ENCODE peak calls at places on chromosomes 12 and 14, in four cellular contexts. A, C, N and X are unnamed samples.

GRCh38 chr12:57990241-57990883 is 49.0 kb downstream of the ATP23 start:
- DNase-seq in A (no peak), N (no peak), C (no peak), X (no peak)

GRCh38 chr12:103771466-103771865 is 69.6 kb downstream of the NT5DC3 start:
- DNase-seq in C (no peak), N (no peak), A (peak; percentile 41), X (no peak)

GRCh38 chr14:84770030-84770429 is 759.9 kb upstream of the FLRT2 start:
- DNase-seq in A (no peak), C (no peak), N (peak; percentile 2), X (no peak)

GRCh38 chr12:69639400-69640016 is 28.8 kb upstream of the LRRC10 start:
- DNase-seq in N (peak; percentile 43), C (peak; percentile 61), A (peak; percentile 67), X (peak; percentile 34)

GRCh38 chr12:88509347-88509746 is 70.9 kb downstream of the KITLG start:
- DNase-seq in C (no peak), N (no peak), A (no peak), X (no peak)

GRCh38 chr12:24853588-24853987 is 95.3 kb downstream of the BCAT1 start:
- DNase-seq in A (no peak), C (no peak), N (peak; percentile 69), X (peak; percentile 30)

GRCh38 chr12:120539303-120539702 is 5.1 kb downstream of the RNF10 start:
- DNase-seq in N (peak; percentile 51), A (no peak), C (no peak), X (no peak)

GRCh38 chr12:13957576-13957975 is 23.8 kb downstream of the GRIN2B start:
- DNase-seq in N (no peak), C (no peak), A (no peak), X (no peak)

GRCh38 chr14:23729720-23730387 is 93.7 kb downstream of the DHRS2 start:
- DNase-seq in C (no peak), A (no peak), N (no peak), X (no peak)

GRCh38 chr12:109966531-109966930 is 29.6 kb downstream of the GIT2 start:
- DNase-seq in A (no peak), C (no peak), N (no peak), X (no peak)

GRCh38 chr12:124347805-124348658 is 53.1 kb downstream of the RFLNA start:
- DNase-seq in N (no peak), A (no peak), C (no peak), X (no peak)

GRCh38 chr14:94581127-94581999 is at the start of gene SERPINA5:
- DNase-seq in C (no peak), A (peak; percentile 62), N (peak; percentile 7), X (no peak)

GRCh38 chr12:115620816-115621215 is 656.7 kb downstream of the MED13L start:
- DNase-seq in N (no peak), A (no peak), C (no peak), X (no peak)

GRCh38 chr14:104982548-104983230 is 2.9 kb upstream of the CLBA1 start:
- DNase-seq in A (no peak), C (no peak), N (peak; percentile 39), X (no peak)

GRCh38 chr14:92755495-92755894 is 7.1 kb upstream of the LGMN start:
- DNase-seq in N (no peak), A (no peak), C (no peak), X (no peak)

GRCh38 chr12:123767613-123768012 is 5.5 kb downstream of the DNAH10 start:
- DNase-seq in A (no peak), N (no peak), C (no peak), X (no peak)

GRCh38 chr14:73787760-73788508 is 63.7 kb upstream of the PTGR2 start:
- DNase-seq in N (peak; percentile 56), C (no peak), A (peak; percentile 37), X (no peak)

GRCh38 chr12:103495783-103496456 is at the start of gene C12orf42:
- DNase-seq in C (peak; percentile 12), A (no peak), N (peak; percentile 67), X (no peak)

GRCh38 chr12:58750484-58750883 is 169.8 kb downstream of the LRIG3 start:
- DNase-seq in C (no peak), N (peak; percentile 91), A (peak; percentile 82), X (peak; percentile 87)

GRCh38 chr14:64605926-64606685 is 56.3 kb downstream of the PPP1R36 start:
- DNase-seq in A (no peak), N (peak; percentile 31), C (no peak), X (no peak)

GRCh38 chr12:96078281-96078761 is 42.9 kb upstream of the LTA4H start:
- DNase-seq in C (no peak), N (no peak), A (no peak), X (no peak)

GRCh38 chr14:104396682-104397470 is 182.7 kb upstream of the C14orf180 start:
- DNase-seq in C (no peak), N (no peak), A (no peak), X (no peak)

GRCh38 chr14:70660967-70661871 is 19.5 kb downstream of the TTC9 start:
- DNase-seq in N (no peak), C (no peak), A (no peak), X (no peak)

GRCh38 chr12:57836442-57837375 is 9.8 kb downstream of the CTDSP2 start:
- DNase-seq in C (no peak), N (peak; percentile 61), A (peak; percentile 80), X (peak; percentile 46)

GRCh38 chr12:132300789-132301722 is 28.3 kb downstream of the GALNT9 start:
- DNase-seq in A (no peak), C (no peak), N (no peak), X (no peak)

DNA sequence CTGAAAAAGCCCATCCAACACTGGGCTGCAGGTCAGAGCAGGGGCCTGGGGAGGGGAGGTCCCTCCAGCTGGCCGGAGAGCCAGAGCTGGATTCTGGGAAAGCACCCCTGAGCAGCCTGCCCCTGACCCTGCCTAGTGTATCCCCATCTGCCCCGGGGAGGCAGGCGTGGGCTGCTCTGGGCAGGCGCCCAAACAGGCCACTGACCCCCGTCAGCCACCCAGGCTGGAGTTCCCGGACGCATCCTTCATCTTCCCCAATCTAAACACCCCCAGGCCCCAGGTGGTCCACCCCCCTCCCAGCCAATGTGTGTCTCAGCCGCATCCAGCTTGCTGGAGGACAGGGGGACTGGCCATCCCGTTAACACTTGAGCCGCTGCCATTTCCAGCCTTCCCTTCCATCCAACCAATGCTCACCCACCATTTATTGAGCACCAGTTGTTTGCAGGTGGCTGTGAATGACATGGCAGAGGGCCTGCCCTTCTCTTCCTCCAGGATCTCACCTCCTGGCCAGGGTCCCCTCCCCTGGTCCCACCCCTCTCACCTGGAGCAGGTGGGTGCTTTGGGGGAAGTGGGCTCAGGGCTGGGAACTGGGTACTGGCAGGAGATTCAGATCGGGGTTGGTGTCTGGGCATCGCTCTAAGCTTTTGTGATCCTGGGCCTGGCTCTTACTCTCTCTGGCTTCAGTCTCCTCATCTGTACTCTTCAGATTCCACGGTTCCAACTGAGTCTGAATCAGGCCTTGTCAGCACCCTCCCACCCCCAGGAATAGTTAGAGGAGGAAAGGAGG is 743 bp upstream of the DTX1 start:
- DNase-seq in N (no peak), A (no peak), C (no peak), X (no peak)
- H3K27me3 ChIP-seq in N (peaks cover 8% of the 10 kb centered on the region), A (peaks cover 45% of the 10 kb centered on the region), C (peaks cover 11% of the 10 kb centered on the region), X (peaks cover 35% of the 10 kb centered on the region)

DNA sequence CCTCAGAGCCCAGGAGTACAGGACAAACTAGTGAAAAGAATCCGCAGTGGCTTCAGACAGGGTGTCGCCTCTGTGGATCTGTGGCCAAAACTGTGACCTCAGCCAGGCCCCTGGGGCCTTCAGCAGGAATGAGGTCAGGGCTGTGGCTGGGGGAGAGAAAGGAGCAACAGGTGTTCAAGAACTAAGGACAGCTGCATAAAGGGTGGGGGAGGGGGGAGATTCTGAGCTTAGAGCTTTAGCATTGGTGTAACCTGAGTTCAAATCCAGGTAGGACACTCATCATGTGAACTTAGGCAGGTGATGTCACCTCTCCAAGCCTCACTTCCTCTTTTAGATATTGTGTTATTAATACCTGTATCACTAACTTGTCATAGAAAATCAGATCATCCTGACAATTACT is 40.9 kb upstream of the CORO1C start:
- DNase-seq in N (no peak), C (no peak), A (no peak), X (no peak)
- TF ChIP-seq CTCF in N (no peak), C (no peak), A (no peak), X (no peak)

DNA sequence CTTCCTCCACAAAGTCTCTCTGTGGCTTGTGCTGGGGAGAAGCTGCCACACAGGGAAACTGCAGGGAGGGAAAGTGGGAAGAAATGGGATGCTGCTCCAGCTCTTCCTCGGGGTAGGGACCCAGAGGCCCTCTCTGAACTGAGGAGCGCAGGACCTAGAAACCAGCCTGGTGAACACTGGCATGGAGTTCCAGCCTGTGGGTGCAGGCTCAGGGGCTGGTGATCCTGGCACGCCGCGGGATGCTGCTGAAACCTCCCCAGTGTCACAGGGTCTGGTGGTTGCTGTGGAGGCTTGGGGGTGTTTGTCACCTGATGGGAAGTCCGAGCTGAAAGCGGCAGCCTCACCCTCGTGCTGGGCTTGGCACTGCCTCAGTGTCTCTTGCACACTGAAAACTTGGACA is 5.2 kb upstream of the KRT75 start:
- DNase-seq in C (no peak), N (no peak), A (no peak), X (no peak)
- H3K27me3 ChIP-seq in C (no peaks in the 10 kb centered on the region), N (no peaks in the 10 kb centered on the region), A (no peaks in the 10 kb centered on the region), X (no peaks in the 10 kb centered on the region)

DNA sequence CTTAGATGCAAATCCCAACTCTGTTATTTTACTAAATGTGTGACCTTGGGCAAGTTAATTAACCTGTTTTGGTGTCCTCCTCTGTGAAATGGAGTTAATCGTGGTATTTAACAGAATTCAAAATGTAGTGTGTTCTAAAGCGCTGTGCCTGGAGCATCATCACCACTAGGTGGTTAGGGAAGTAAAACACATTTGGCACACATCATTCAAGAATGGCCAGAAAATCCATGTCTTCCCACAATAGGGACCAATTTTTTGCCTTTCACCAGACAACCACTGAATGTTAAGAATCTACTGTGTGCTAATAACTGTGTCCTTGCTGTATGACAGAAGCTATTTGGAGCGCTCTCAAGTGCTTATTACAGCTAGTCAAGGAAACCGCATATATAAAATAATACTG is 133.4 kb downstream of the MON2 start:
- DNase-seq in N (no peak), A (no peak), C (no peak), X (no peak)
- TF ChIP-seq CTCF in N (peak; percentile 24), A (peak; percentile 52), C (peak; percentile 56), X (peak; percentile 37)

GRCh38 chr12:54022960-54023884 is 5.0 kb upstream of the HOXC6 start:
- DNase-seq in N (no peak), A (no peak), C (no peak), X (no peak)
- H3K27me3 ChIP-seq in N (no peaks in the 10 kb centered on the region), A (peaks cover 85% of the 10 kb centered on the region), C (no peaks in the 10 kb centered on the region), X (peaks cover 96% of the 10 kb centered on the region)

GRCh38 chr12:48996794-48997718 is 2.1 kb downstream of the DDN start:
- DNase-seq in C (no peak), N (no peak), A (peak; percentile 71), X (no peak)
- TF ChIP-seq CTCF in C (no peak), N (no peak), A (peak; percentile 94), X (peak; percentile 92)

DNA sequence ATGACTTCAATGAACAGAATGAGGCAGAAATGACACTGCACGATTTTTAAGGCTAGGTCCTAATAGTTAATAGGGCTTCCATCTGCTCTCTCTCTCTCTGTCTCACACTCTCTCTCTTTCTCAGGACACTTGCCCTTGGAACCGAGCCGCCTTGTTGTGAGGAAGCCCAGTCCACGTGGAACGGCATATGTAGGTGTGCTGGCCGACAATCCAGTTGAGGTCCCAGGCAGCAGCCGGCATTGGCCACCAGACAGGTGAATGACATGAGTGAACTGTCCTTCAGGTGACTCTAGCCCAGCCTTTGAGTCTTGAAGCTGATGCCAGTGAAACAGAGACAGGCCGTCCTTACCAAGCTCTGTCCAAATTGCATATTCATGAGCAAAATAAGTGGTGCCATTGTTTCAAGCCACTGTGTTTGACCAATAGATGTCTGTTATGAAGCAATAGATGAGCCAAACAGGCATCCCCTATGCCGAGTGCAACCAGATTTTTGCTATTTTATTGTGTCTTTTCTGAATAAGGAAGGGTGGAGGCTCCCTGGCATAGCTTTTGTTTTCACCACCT is 217.5 kb upstream of the LHX5 start:
- DNase-seq in N (no peak), C (no peak), A (no peak), X (no peak)
- H3K27me3 ChIP-seq in N (peaks cover 5% of the 10 kb centered on the region), C (no peaks in the 10 kb centered on the region), A (no peaks in the 10 kb centered on the region), X (peaks cover 3% of the 10 kb centered on the region)

GRCh38 chr12:107891967-107892366 is 117.5 kb downstream of the ASCL4 start:
- DNase-seq in N (no peak), C (no peak), A (no peak), X (no peak)
- TF ChIP-seq CTCF in N (peak; percentile 23), C (peak; percentile 52), A (peak; percentile 38), X (no peak)